ENCODE peak calls at places on chromosomes 1 and 21, in five cellular contexts. U is uterus, V is left lung, K is GM23248, E is PC-3. Y is an unnamed sample.

GRCh38 chr1:88851303-88852063 is 39.9 kb downstream of the GTF2B start:
- DNase-seq in U (no peak), K (no peak), V (no peak), E (no peak), Y (no peak)

GRCh38 chr1:13820055-13820454 is 120.1 kb downstream of the PRDM2 start:
- DNase-seq in K (no peak), E (no peak), U (no peak), V (no peak), Y (no peak)

GRCh38 chr21:15740383-15740782 is 10.6 kb downstream of the USP25 start:
- DNase-seq in U (no peak), E (no peak), K (no peak), V (no peak), Y (no peak)

GRCh38 chr1:24557711-24558121 is 1.8 kb downstream of the NCMAP start:
- DNase-seq in E (no peak), K (no peak), U (no peak), V (no peak), Y (peak; percentile 74)

GRCh38 chr1:41698916-41699860 is 214.7 kb upstream of the EDN2 start:
- DNase-seq in K (no peak), E (no peak), U (no peak), V (no peak), Y (no peak)

GRCh38 chr21:37757631-37758376 is 158.5 kb downstream of the KCNJ6 start:
- DNase-seq in E (no peak), U (no peak), V (no peak), K (peak; percentile 32), Y (no peak)

GRCh38 chr1:94326329-94326728 is 88.9 kb upstream of the ARHGAP29 start:
- DNase-seq in E (peak; percentile 45), V (no peak), U (no peak), K (peak; percentile 42), Y (no peak)

GRCh38 chr1:8951246-8951645 is 5.6 kb downstream of the CA6 start:
- DNase-seq in U (no peak), E (no peak), V (no peak), K (no peak), Y (no peak)

GRCh38 chr1:67390041-67390887 is 39.9 kb downstream of the SERBP1 start:
- DNase-seq in E (peak; percentile 35), V (no peak), K (peak; percentile 58), U (no peak), Y (no peak)

GRCh38 chr1:54995835-54996234 is 2.9 kb upstream of the BSND start:
- DNase-seq in U (no peak), V (no peak), E (no peak), K (no peak), Y (no peak)

GRCh38 chr1:110282395-110282794 is 56.8 kb upstream of the RBM15 start:
- DNase-seq in K (no peak), U (no peak), V (no peak), E (no peak), Y (no peak)

GRCh38 chr1:197016751-197017150 is 39.4 kb downstream of the CFHR5 start:
- DNase-seq in U (no peak), K (no peak), V (no peak), E (no peak), Y (no peak)

GRCh38 chr1:85463666-85464496 is 1.1 kb downstream of the DDAH1 start:
- DNase-seq in U (no peak), V (no peak), K (peak; percentile 66), E (no peak), Y (peak; percentile 36)

GRCh38 chr1:154698320-154699096 is 90.5 kb upstream of the ADAR start:
- DNase-seq in V (no peak), U (no peak), E (peak; percentile 52), K (peak; percentile 4), Y (peak; percentile 86)

GRCh38 chr1:204670152-204670927 is 15.2 kb downstream of the LRRN2 start:
- DNase-seq in V (no peak), E (peak; percentile 69), U (no peak), K (peak; percentile 82), Y (no peak)

GRCh38 chr1:55441474-55441873 is 226.3 kb upstream of the USP24 start:
- DNase-seq in E (no peak), U (no peak), V (no peak), K (no peak), Y (no peak)

GRCh38 chr1:231779081-231779480 is 152.5 kb downstream of the DISC1 start:
- DNase-seq in U (no peak), V (no peak), E (no peak), K (no peak), Y (no peak)

GRCh38 chr1:197130677-197131304 is 15.7 kb downstream of the ASPM start:
- DNase-seq in K (peak; percentile 73), E (peak; percentile 64), U (no peak), V (no peak), Y (no peak)

GRCh38 chr1:91846007-91846620 is 39.8 kb downstream of the TGFBR3 start:
- DNase-seq in E (peak; percentile 59), V (no peak), U (peak; percentile 40), K (peak; percentile 22), Y (peak; percentile 86)

GRCh38 chr1:202615501-202616354 is 94.5 kb downstream of the SYT2 start:
- DNase-seq in E (peak; percentile 14), U (no peak), K (peak; percentile 43), V (peak; percentile 56), Y (no peak)

GRCh38 chr1:7549693-7550161 is 221.4 kb upstream of the VAMP3 start:
- DNase-seq in U (no peak), E (no peak), V (peak; percentile 29), K (peak; percentile 20), Y (no peak)

GRCh38 chr1:6347641-6348487 is 45.7 kb downstream of the ACOT7 start:
- DNase-seq in U (no peak), E (peak; percentile 63), V (no peak), K (peak; percentile 41), Y (peak; percentile 64)

GRCh38 chr1:99438656-99439055 is 174.4 kb downstream of the PLPPR4 start:
- DNase-seq in U (no peak), K (peak; percentile 9), V (no peak), E (peak; percentile 69), Y (no peak)

DNA sequence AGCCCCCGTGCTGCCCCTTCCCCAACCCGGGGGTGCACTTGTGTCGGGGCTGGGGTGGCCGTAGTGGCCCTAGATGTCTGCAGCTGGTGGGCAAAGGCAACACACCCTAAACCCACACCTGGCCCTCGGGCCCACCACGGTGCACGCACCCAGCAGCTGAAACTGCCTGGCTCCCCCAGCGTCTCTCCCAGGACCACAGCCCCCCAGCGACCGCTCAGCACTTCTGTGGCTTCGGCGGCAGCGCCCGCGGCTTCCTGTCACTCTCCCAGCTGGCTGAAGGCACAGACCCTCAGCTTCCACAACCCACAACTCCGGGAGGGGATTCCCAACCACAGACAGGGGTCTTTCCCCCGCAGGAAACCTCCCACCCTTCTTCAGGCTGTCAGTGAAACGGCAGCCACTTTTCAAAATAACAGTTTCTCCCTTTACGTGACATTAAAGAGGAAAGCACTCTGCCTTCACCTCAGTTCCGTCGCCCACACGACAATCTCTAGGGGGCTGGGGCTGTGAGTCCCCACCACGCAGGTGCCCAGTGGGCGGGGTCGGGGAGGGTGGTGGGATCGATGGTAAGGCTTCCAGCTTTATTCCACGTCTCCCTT is 40.7 kb upstream of the COL6A2 start:
- DNase-seq in V (no peak), K (no peak), E (no peak), U (peak; percentile 45), Y (no peak)
- H3K4me1 ChIP-seq in V (peaks cover 3% of the 10 kb centered on the region), K (peaks cover 40% of the 10 kb centered on the region), E (peaks cover 40% of the 10 kb centered on the region), U (peaks cover 36% of the 10 kb centered on the region), Y (no peaks in the 10 kb centered on the region)

DNA sequence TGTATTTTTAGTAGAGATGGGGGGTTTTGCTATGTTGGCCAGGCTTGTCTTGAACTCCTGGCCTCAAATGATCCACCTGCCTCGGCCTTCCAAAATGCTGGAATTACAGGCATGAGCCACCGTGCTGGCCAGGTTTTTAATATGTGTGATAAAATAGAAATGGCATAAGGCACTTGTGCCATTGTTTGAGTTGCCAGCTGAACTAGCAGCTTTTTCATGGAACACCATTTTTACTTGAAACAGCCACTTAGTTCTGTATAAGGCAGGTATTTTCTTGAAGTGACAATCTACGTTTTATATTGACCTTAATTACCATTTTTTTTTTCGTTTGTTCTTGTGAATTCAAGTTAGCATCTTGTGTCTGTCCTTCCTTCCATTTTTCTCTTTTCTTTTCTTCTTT is 28.3 kb downstream of the MTF2 start:
- DNase-seq in U (no peak), V (no peak), K (no peak), E (no peak), Y (no peak)
- H3K36me3 ChIP-seq in U (no peaks in the 10 kb centered on the region), V (no peaks in the 10 kb centered on the region), K (no peaks in the 10 kb centered on the region), E (peaks cover 19% of the 10 kb centered on the region), Y (peaks cover 2% of the 10 kb centered on the region)

DNA sequence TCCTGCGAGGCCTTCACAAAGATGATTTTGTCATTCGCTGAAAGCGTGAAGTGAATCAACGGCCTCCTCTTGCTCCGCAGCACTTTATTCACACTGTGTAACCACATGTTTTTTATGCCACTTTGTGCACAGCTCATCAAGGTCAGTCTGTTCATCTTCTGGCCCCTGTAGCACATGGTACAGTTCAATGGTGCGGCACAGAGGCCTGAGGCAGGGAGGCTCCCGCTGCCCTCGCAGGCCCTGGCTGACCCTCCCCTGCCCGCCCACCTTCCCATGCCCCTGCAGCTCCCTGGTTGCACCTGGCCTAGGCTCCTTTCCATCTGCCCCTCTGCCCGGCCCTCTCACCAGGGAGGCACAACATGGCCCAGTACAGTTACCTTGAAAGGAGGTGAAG is 87.5 kb downstream of the CD247 start:
- DNase-seq in V (peak; percentile 7), E (no peak), K (no peak), U (no peak), Y (no peak)
- H3K4me1 ChIP-seq in V (no peaks in the 10 kb centered on the region), E (no peaks in the 10 kb centered on the region), K (peaks cover 8% of the 10 kb centered on the region), U (no peaks in the 10 kb centered on the region), Y (peaks cover 2% of the 10 kb centered on the region)

GRCh38 chr21:44087426-44088400 is 19.5 kb upstream of the PWP2 start:
- DNase-seq in V (no peak), U (no peak), K (no peak), E (no peak), Y (peak; percentile 22)

GRCh38 chr21:44086636-44087425 is 20.4 kb upstream of the PWP2 start:
- DNase-seq in U (no peak), V (no peak), K (no peak), E (no peak), Y (no peak)

GRCh38 chr21:44090332-44090731 is 16.9 kb upstream of the PWP2 start:
- DNase-seq in K (no peak), E (no peak), U (no peak), V (no peak), Y (peak; percentile 82)

GRCh38 chr21:44089001-44089911 is 17.9 kb upstream of the PWP2 start:
- DNase-seq in V (no peak), E (no peak), K (no peak), U (no peak), Y (peak; percentile 91)

GRCh38 chr21:44088401-44088780 is 18.8 kb upstream of the PWP2 start:
- DNase-seq in U (no peak), V (no peak), E (no peak), K (no peak), Y (peak; percentile 95)
- H3K36me3 ChIP-seq in U (no peaks in the 10 kb centered on the region), V (no peaks in the 10 kb centered on the region), E (peaks cover 36% of the 10 kb centered on the region), K (peaks cover 10% of the 10 kb centered on the region), Y (peaks cover 2% of the 10 kb centered on the region)

Y was measured in small intestine.